ENCODE peak calls at places on chromosomes 6 and 20, in seven cellular contexts. One of them, this sample, is unnamed.

GRCh38 chr20:50690979-50691584 is at the start of gene RIPOR3:
- DNase-seq in IMR-90: no peak
- DNase-seq in heart left ventricle: no peak
- DNase-seq in astrocyte: peak
- DNase-seq in ascending aorta: no peak
- DNase-seq in PC-9: no peak
- DNase-seq in tibial nerve: no peak
- DNase-seq in this sample: no peak

GRCh38 chr6:20438462-20439070 is 36.9 kb downstream of the E2F3 start:
- DNase-seq in IMR-90: no peak
- DNase-seq in heart left ventricle: no peak
- DNase-seq in astrocyte: no peak
- DNase-seq in ascending aorta: no peak
- DNase-seq in PC-9: no peak
- DNase-seq in tibial nerve: no peak
- DNase-seq in this sample: no peak

GRCh38 chr20:51553897-51554504 is 11.5 kb upstream of the NFATC2 start:
- DNase-seq in IMR-90: peak
- DNase-seq in heart left ventricle: no peak
- DNase-seq in astrocyte: peak
- DNase-seq in ascending aorta: no peak
- DNase-seq in PC-9: no peak
- DNase-seq in tibial nerve: no peak
- DNase-seq in this sample: no peak

GRCh38 chr20:52261792-52262191 is 70.2 kb upstream of the ZFP64 start:
- DNase-seq in IMR-90: no peak
- DNase-seq in heart left ventricle: no peak
- DNase-seq in astrocyte: no peak
- DNase-seq in ascending aorta: no peak
- DNase-seq in PC-9: no peak
- DNase-seq in tibial nerve: no peak
- DNase-seq in this sample: no peak

GRCh38 chr6:31125586-31126363 is 5.5 kb upstream of the CDSN start:
- DNase-seq in IMR-90: peak
- DNase-seq in heart left ventricle: peak
- DNase-seq in astrocyte: peak
- DNase-seq in ascending aorta: no peak
- DNase-seq in PC-9: no peak
- DNase-seq in tibial nerve: no peak
- DNase-seq in this sample: peak

GRCh38 chr6:96923871-96924493 is 546 bp upstream of the KLHL32 start:
- DNase-seq in IMR-90: no peak
- DNase-seq in heart left ventricle: no peak
- DNase-seq in astrocyte: no peak
- DNase-seq in ascending aorta: no peak
- DNase-seq in PC-9: no peak
- DNase-seq in tibial nerve: no peak
- DNase-seq in this sample: no peak

GRCh38 chr6:89611666-89612065 is 26.9 kb downstream of the LYRM2 start:
- DNase-seq in IMR-90: peak
- DNase-seq in heart left ventricle: no peak
- DNase-seq in astrocyte: peak
- DNase-seq in ascending aorta: no peak
- DNase-seq in PC-9: no peak
- DNase-seq in tibial nerve: no peak
- DNase-seq in this sample: peak

GRCh38 chr6:166611631-166612030 is 15.4 kb downstream of the RPS6KA2 start:
- DNase-seq in IMR-90: no peak
- DNase-seq in heart left ventricle: no peak
- DNase-seq in astrocyte: no peak
- DNase-seq in ascending aorta: no peak
- DNase-seq in PC-9: peak
- DNase-seq in tibial nerve: no peak
- DNase-seq in this sample: no peak

GRCh38 chr6:134525190-134525868 is 207.4 kb upstream of the SGK1 start:
- DNase-seq in IMR-90: no peak
- DNase-seq in heart left ventricle: no peak
- DNase-seq in astrocyte: no peak
- DNase-seq in ascending aorta: no peak
- DNase-seq in PC-9: no peak
- DNase-seq in tibial nerve: no peak
- DNase-seq in this sample: no peak

GRCh38 chr6:30727920-30728605 is 7.9 kb downstream of the TUBB start:
- DNase-seq in IMR-90: peak
- DNase-seq in heart left ventricle: no peak
- DNase-seq in astrocyte: no peak
- DNase-seq in ascending aorta: no peak
- DNase-seq in PC-9: no peak
- DNase-seq in tibial nerve: no peak
- DNase-seq in this sample: no peak

GRCh38 chr6:163956571-163957407 is 542.3 kb downstream of the QKI start:
- DNase-seq in IMR-90: peak
- DNase-seq in heart left ventricle: peak
- DNase-seq in astrocyte: peak
- DNase-seq in ascending aorta: peak
- DNase-seq in PC-9: peak
- DNase-seq in tibial nerve: peak
- DNase-seq in this sample: peak

GRCh38 chr6:2821554-2821953 is 20.1 kb downstream of the SERPINB1 start:
- DNase-seq in IMR-90: no peak
- DNase-seq in heart left ventricle: no peak
- DNase-seq in astrocyte: no peak
- DNase-seq in ascending aorta: no peak
- DNase-seq in PC-9: no peak
- DNase-seq in tibial nerve: no peak
- DNase-seq in this sample: no peak

GRCh38 chr6:14559754-14560527 is 442.4 kb downstream of the CD83 start:
- DNase-seq in IMR-90: peak
- DNase-seq in heart left ventricle: no peak
- DNase-seq in astrocyte: no peak
- DNase-seq in ascending aorta: no peak
- DNase-seq in PC-9: no peak
- DNase-seq in tibial nerve: no peak
- DNase-seq in this sample: peak

GRCh38 chr6:11921017-11921438 is 91.1 kb upstream of the HIVEP1 start:
- DNase-seq in IMR-90: peak
- DNase-seq in heart left ventricle: peak
- DNase-seq in astrocyte: peak
- DNase-seq in ascending aorta: peak
- DNase-seq in PC-9: peak
- DNase-seq in tibial nerve: no peak
- DNase-seq in this sample: peak

GRCh38 chr6:79463721-79464120 is 73.5 kb downstream of the LCA5 start:
- DNase-seq in IMR-90: no peak
- DNase-seq in heart left ventricle: no peak
- DNase-seq in astrocyte: no peak
- DNase-seq in ascending aorta: no peak
- DNase-seq in PC-9: peak
- DNase-seq in tibial nerve: no peak
- DNase-seq in this sample: peak

GRCh38 chr20:17643531-17644188 is 38.4 kb downstream of the RRBP1 start:
- DNase-seq in IMR-90: no peak
- DNase-seq in heart left ventricle: no peak
- DNase-seq in astrocyte: peak
- DNase-seq in ascending aorta: no peak
- DNase-seq in PC-9: no peak
- DNase-seq in tibial nerve: no peak
- DNase-seq in this sample: no peak

GRCh38 chr6:109056661-109057060 is 38.0 kb downstream of the SESN1 start:
- DNase-seq in IMR-90: no peak
- DNase-seq in heart left ventricle: no peak
- DNase-seq in astrocyte: no peak
- DNase-seq in ascending aorta: no peak
- DNase-seq in PC-9: no peak
- DNase-seq in tibial nerve: no peak
- DNase-seq in this sample: no peak
- H3K27ac ChIP-seq in IMR-90: no peak
- H3K27ac ChIP-seq in heart left ventricle: peak
- H3K27ac ChIP-seq in astrocyte: no peak
- H3K27ac ChIP-seq in ascending aorta: peak
- H3K27ac ChIP-seq in PC-9: no peak
- H3K27ac ChIP-seq in tibial nerve: no peak
- H3K27ac ChIP-seq in this sample: no peak

GRCh38 chr20:13113731-13114130 is 105.0 kb downstream of the SPTLC3 start:
- DNase-seq in IMR-90: no peak
- DNase-seq in heart left ventricle: no peak
- DNase-seq in astrocyte: no peak
- DNase-seq in ascending aorta: no peak
- DNase-seq in PC-9: no peak
- DNase-seq in tibial nerve: no peak
- DNase-seq in this sample: no peak

GRCh38 chr20:13121840-13122515 is 99.1 kb upstream of the ISM1 start:
- DNase-seq in IMR-90: no peak
- DNase-seq in heart left ventricle: no peak
- DNase-seq in astrocyte: no peak
- DNase-seq in ascending aorta: no peak
- DNase-seq in PC-9: no peak
- DNase-seq in tibial nerve: no peak
- DNase-seq in this sample: no peak

GRCh38 chr20:13118676-13119075 is 102.4 kb upstream of the ISM1 start:
- DNase-seq in IMR-90: no peak
- DNase-seq in heart left ventricle: no peak
- DNase-seq in astrocyte: no peak
- DNase-seq in ascending aorta: no peak
- DNase-seq in PC-9: no peak
- DNase-seq in tibial nerve: no peak
- DNase-seq in this sample: no peak

GRCh38 chr20:13117200-13117599 is 103.9 kb upstream of the ISM1 start:
- DNase-seq in IMR-90: no peak
- DNase-seq in heart left ventricle: no peak
- DNase-seq in astrocyte: no peak
- DNase-seq in ascending aorta: no peak
- DNase-seq in PC-9: no peak
- DNase-seq in tibial nerve: no peak
- DNase-seq in this sample: no peak

DNA sequence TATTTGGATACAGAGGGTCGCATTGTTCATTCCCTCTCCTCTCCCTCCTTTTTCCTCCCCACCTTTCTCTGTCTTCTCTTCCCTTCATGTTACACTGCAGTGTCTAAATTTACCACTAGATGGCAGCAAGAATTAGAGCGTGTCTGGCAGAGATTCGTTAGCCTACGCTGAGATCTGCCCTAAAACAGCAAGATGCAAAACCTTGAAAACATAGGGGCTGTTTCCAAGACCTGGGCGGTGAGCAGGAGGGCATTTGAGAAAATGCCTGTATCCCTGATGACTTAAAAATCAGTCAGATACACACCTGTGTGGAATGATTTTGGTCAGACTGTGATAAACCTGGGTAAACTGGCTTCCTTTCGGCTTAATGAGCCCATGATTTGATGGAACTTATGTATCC is 101.5 kb upstream of the ISM1 start:
- DNase-seq in IMR-90: peak
- DNase-seq in heart left ventricle: no peak
- DNase-seq in astrocyte: peak
- DNase-seq in ascending aorta: no peak
- DNase-seq in PC-9: peak
- DNase-seq in tibial nerve: no peak
- DNase-seq in this sample: no peak
- TF ChIP-seq CTCF in IMR-90: peak
- TF ChIP-seq CTCF in heart left ventricle: peak
- TF ChIP-seq CTCF in astrocyte: peak
- TF ChIP-seq CTCF in ascending aorta: peak
- TF ChIP-seq CTCF in PC-9: peak
- TF ChIP-seq CTCF in tibial nerve: peak
- TF ChIP-seq CTCF in this sample: peak

DNA sequence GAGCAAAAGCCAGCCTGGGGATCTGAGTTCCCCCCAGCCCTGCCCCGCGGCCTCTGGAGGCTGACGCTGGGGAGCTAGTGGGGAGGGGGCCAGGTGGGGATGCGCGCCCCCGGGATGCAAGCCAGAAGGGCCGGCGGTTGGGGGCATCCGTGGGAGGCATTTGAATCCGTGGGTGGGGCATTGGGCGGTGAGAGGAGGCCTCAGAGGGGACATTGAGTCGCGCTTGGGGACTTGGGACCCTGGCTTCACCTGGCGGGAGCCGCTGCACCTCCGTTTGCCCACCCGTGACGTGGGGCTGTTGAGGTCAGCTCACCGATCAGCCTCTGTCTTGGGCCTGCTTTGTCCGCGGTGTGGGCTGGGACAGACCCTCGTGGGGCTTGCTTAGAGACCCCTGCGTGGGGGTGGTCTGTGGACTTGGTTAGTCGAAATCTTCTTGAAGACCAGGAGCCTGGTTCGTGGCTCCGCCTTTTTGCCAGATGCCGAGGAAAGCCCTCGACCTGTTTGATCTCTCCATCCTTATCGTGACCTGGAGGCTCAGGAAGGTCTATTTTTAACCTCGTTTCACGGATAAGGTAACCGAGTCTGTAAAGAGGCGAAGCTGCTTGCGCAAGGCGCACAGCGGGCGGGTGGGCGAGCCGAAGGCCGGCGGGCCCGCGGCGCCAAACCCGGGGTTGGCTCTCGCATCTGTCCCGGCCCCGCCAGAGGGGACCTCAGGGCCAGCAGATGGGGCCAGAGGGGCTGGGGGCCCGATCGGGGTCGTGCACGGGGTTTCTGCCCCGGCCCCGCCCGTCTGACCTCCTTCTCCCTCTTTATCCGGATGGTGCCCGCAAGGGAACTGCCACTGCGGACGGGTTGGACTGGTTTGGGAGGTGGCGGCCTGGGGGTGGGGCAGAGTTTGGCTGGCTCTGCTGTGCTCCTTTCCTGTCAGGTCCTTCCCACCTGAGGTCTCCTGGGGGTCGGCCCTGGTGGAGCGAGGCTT is 8.3 kb downstream of the FAM110A start:
- DNase-seq in IMR-90: no peak
- DNase-seq in heart left ventricle: peak
- DNase-seq in astrocyte: no peak
- DNase-seq in ascending aorta: no peak
- DNase-seq in PC-9: peak
- DNase-seq in tibial nerve: no peak
- DNase-seq in this sample: no peak
- H3K27ac ChIP-seq in IMR-90: no peak
- H3K27ac ChIP-seq in heart left ventricle: no peak
- H3K27ac ChIP-seq in astrocyte: no peak
- H3K27ac ChIP-seq in ascending aorta: no peak
- H3K27ac ChIP-seq in PC-9: peak
- H3K27ac ChIP-seq in tibial nerve: no peak
- H3K27ac ChIP-seq in this sample: peak

GRCh38 chr20:43431120-43431519 is 26.6 kb upstream of the SRSF6 start:
- DNase-seq in IMR-90: no peak
- DNase-seq in heart left ventricle: no peak
- DNase-seq in astrocyte: no peak
- DNase-seq in ascending aorta: no peak
- DNase-seq in PC-9: no peak
- DNase-seq in tibial nerve: no peak
- DNase-seq in this sample: no peak

GRCh38 chr20:43434565-43434964 is 23.1 kb upstream of the SRSF6 start:
- DNase-seq in IMR-90: no peak
- DNase-seq in heart left ventricle: no peak
- DNase-seq in astrocyte: no peak
- DNase-seq in ascending aorta: no peak
- DNase-seq in PC-9: no peak
- DNase-seq in tibial nerve: no peak
- DNase-seq in this sample: no peak

GRCh38 chr20:43430265-43430664 is 27.4 kb upstream of the SRSF6 start:
- DNase-seq in IMR-90: no peak
- DNase-seq in heart left ventricle: no peak
- DNase-seq in astrocyte: no peak
- DNase-seq in ascending aorta: no peak
- DNase-seq in PC-9: no peak
- DNase-seq in tibial nerve: no peak
- DNase-seq in this sample: no peak

GRCh38 chr20:43433250-43433854 is 24.3 kb upstream of the SRSF6 start:
- DNase-seq in IMR-90: no peak
- DNase-seq in heart left ventricle: no peak
- DNase-seq in astrocyte: no peak
- DNase-seq in ascending aorta: no peak
- DNase-seq in PC-9: no peak
- DNase-seq in tibial nerve: no peak
- DNase-seq in this sample: no peak

GRCh38 chr20:43432498-43432897 is 25.2 kb upstream of the SRSF6 start:
- DNase-seq in IMR-90: no peak
- DNase-seq in heart left ventricle: no peak
- DNase-seq in astrocyte: no peak
- DNase-seq in ascending aorta: no peak
- DNase-seq in PC-9: no peak
- DNase-seq in tibial nerve: no peak
- DNase-seq in this sample: no peak
- TF ChIP-seq CTCF in IMR-90: no peak
- TF ChIP-seq CTCF in heart left ventricle: no peak
- TF ChIP-seq CTCF in astrocyte: no peak
- TF ChIP-seq CTCF in ascending aorta: no peak
- TF ChIP-seq CTCF in PC-9: no peak
- TF ChIP-seq CTCF in tibial nerve: no peak
- TF ChIP-seq CTCF in this sample: peak